ENCODE peak calls at places on chromosomes 13 and 19, in nine cellular contexts. C, S, R, G, H, A, O, U and I are unnamed samples.

GRCh38 chr19:32129141-32129540 is 216.3 kb upstream of the ZNF507 start:
- DNase-seq in U (no peak), R (no peak), O (no peak), H (no peak), A (peak; percentile 41), S (no peak), G (no peak), C (no peak), I (no peak)

GRCh38 chr19:35539850-35540249 is 5.6 kb upstream of the TMEM147 start:
- DNase-seq in A (no peak), C (no peak), R (no peak), G (no peak), S (no peak), H (no peak), O (no peak), U (no peak), I (no peak)

GRCh38 chr13:102484329-102484728 is 82.5 kb upstream of the FGF14 start:
- DNase-seq in G (no peak), S (peak; percentile 4), C (no peak), U (no peak), H (no peak), A (no peak), O (no peak), R (no peak), I (peak; percentile 13)

GRCh38 chr19:8612807-8613171 is 2.3 kb upstream of the ADAMTS10 start:
- DNase-seq in O (no peak), U (no peak), R (no peak), C (no peak), H (no peak), G (no peak), A (no peak), S (no peak), I (no peak)

GRCh38 chr13:84121456-84121855 is 239.2 kb upstream of the SLITRK1 start:
- DNase-seq in R (peak; percentile 20), H (no peak), C (no peak), S (no peak), U (no peak), G (no peak), A (no peak), O (no peak), I (peak; percentile 32)

GRCh38 chr19:50777830-50778303 is 7.6 kb downstream of the GPR32 start:
- DNase-seq in O (no peak), C (peak; percentile 71), H (no peak), A (no peak), R (peak; percentile 42), U (no peak), S (peak; percentile 14), G (no peak), I (no peak)

GRCh38 chr13:99056381-99057014 is 78.6 kb upstream of the DOCK9 start:
- DNase-seq in R (no peak), O (no peak), G (no peak), H (no peak), S (no peak), A (no peak), U (no peak), C (peak; percentile 43), I (no peak)

GRCh38 chr13:39565036-39565949 is 37.7 kb downstream of the LHFPL6 start:
- DNase-seq in C (peak; percentile 41), H (no peak), R (peak; percentile 92), G (no peak), O (no peak), A (peak; percentile 24), S (peak; percentile 95), U (no peak), I (peak; percentile 90)

GRCh38 chr13:114096031-114096485 is 36.4 kb downstream of the RASA3 start:
- DNase-seq in H (peak; percentile 49), U (peak; percentile 14), G (no peak), S (no peak), A (peak; percentile 9), R (no peak), C (no peak), O (no peak), I (no peak)

GRCh38 chr19:34193876-34194275 is 21.6 kb downstream of the LSM14A start:
- DNase-seq in O (no peak), C (no peak), A (no peak), S (no peak), H (no peak), G (no peak), U (no peak), R (peak; percentile 48), I (no peak)

GRCh38 chr13:63773476-63773875 is 2357.8 kb upstream of the PCDH20 start:
- DNase-seq in U (no peak), R (no peak), S (no peak), O (no peak), C (no peak), H (no peak), A (no peak), G (no peak), I (no peak)

GRCh38 chr13:44978328-44978727 is 10.9 kb downstream of the NUFIP1 start:
- DNase-seq in C (no peak), S (no peak), U (no peak), H (no peak), O (no peak), R (no peak), G (no peak), A (no peak), I (no peak)
- TF ChIP-seq CTCF in C (no peak), S (no peak), U (no peak), H (no peak), O (no peak), R (peak; percentile 16), G (no peak), A (no peak), I (no peak)

GRCh38 chr19:3669616-3670257 is 30.5 kb downstream of the PIP5K1C start:
- DNase-seq in C (no peak), S (no peak), G (no peak), O (no peak), H (no peak), A (no peak), U (no peak), R (no peak), I (no peak)

GRCh38 chr19:3670796-3671679 is 29.2 kb downstream of the PIP5K1C start:
- DNase-seq in S (peak; percentile 56), A (peak; percentile 94), G (peak; percentile 65), O (peak; percentile 51), C (no peak), R (peak; percentile 88), H (peak; percentile 80), U (peak; percentile 53), I (no peak)

GRCh38 chr19:3671680-3672574 is 28.3 kb downstream of the PIP5K1C start:
- DNase-seq in C (no peak), A (peak; percentile 54), R (peak; percentile 40), G (no peak), O (no peak), U (no peak), S (peak; percentile 20), H (no peak), I (no peak)

GRCh38 chr19:3669134-3669436 is 31.2 kb downstream of the PIP5K1C start:
- DNase-seq in R (no peak), C (no peak), U (no peak), S (no peak), O (no peak), G (no peak), A (no peak), H (no peak), I (no peak)

DNA sequence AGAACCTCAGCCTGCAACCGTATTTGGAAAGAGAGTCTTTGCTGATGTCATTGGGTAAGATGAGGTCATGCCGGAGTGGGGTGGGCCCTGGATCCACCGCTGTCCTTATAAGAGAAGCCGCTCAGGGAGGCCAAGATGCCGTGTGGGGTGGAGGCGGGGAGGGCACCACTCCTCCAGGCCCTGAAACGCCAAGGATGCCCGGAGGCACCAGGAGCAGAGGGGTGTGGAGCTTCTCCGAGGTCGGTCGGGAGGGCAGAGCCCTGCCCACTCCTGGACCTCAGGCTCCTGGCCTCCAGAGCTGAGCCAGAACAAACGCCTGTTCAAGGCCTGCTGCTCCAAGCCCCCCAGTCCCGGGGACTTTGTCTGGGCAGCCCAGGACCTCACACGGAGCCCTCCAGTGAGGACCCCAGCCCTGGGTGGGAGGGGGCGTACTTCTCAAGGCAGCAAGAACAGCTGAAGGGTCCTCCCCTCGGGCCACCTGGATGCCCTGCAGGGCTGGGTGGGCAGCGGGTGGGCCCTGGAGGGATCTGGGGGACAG is 29.9 kb downstream of the PIP5K1C start:
- DNase-seq in S (peak; percentile 84), G (peak; percentile 87), R (peak; percentile 95), U (peak; percentile 65), C (peak; percentile 77), A (peak; percentile 90), O (peak; percentile 49), H (peak; percentile 85), I (no peak)
- TF ChIP-seq CTCF in S (no peak), G (no peak), R (no peak), U (no peak), C (no peak), A (no peak), O (no peak), H (no peak), I (no peak)

DNA sequence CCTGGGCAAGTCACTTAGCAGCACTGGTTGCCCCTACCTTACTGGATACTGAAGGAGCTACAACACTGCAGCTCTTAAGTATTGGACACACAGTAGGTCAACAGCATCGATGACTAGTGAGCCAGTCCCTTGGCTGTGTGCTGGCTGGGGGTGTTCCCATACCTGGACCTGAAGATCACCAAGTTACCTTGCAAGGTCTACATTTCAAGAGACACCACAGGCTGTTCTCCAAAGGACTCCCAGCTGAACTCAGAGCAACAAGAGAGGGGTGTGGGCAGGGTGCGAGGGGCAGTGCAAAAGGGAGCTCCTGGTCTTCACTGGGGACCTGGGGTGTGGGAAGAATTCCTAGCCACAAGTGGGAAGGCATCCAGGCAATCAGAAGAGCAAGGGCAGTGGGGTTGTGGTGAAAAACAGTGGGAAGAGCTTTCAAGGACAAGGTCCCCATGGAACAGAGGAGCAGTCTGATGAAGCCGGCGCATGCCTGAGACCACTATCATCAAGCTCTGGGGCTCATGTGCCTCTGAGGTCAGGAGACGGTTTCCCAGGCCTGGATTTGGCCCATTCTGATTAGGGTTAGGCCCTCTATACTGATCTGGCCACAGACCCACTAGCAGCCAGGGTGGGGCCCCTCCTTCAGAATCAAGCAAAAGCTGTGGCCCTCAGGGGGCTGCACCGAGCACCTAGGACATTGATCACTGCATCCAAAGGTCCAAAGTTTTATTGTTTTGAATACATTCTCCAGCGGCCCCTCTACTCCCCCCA is 4.6 kb upstream of the GSK3A start:
- DNase-seq in C (peak; percentile 44), A (peak; percentile 52), G (no peak), O (no peak), H (no peak), S (peak; percentile 10), U (no peak), R (no peak), I (no peak)
- TF ChIP-seq CTCF in C (no peak), A (no peak), G (no peak), O (no peak), H (no peak), S (no peak), U (no peak), R (no peak), I (no peak)

DNA sequence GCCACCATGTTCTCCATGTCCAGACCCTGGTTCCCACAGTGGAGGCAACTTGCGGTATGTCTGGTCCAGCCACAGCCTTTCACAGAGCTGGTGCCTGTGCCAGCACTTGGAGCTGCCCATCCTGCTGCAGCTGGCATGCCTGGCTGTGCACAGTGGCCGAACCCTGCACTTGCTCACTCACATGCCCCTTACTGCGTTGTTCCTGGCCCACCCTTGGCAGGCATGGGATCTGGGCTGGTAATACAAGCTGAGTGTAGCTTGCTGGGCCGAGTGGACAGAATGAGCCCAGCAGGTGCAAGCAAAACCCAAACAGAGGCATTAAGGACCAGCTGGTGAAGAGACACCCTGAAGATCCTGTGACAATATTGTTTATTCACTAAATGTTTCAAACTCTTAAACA is 583.9 kb upstream of the SLITRK6 start:
- DNase-seq in S (no peak), C (no peak), A (no peak), H (no peak), O (no peak), G (no peak), R (no peak), U (no peak), I (no peak)
- TF ChIP-seq CTCF in S (no peak), C (no peak), A (no peak), H (no peak), O (no peak), G (no peak), R (no peak), U (no peak), I (no peak)